ENCODE peak calls at places on chromosomes 16 and 17, in seven cellular contexts. One of them, this sample, is unnamed. For H3K36me3, the result is how much of the 10 kb centered on the place peaks cover.

GRCh38 chr16:87185983-87186382 is 131.2 kb downstream of the C16orf95 start:
- DNase-seq in prostate gland: no peak
- DNase-seq in body of pancreas: no peak
- DNase-seq in H1: no peak
- DNase-seq in colonic mucosa: no peak
- DNase-seq in adrenal gland: no peak
- DNase-seq in transverse colon: no peak
- DNase-seq in this sample: no peak

GRCh38 chr16:76964464-76965154 is 226.4 kb upstream of the MON1B start:
- DNase-seq in prostate gland: no peak
- DNase-seq in body of pancreas: no peak
- DNase-seq in H1: no peak
- DNase-seq in colonic mucosa: no peak
- DNase-seq in adrenal gland: no peak
- DNase-seq in transverse colon: no peak
- DNase-seq in this sample: no peak

GRCh38 chr17:63694229-63694973 is 5.5 kb downstream of the LIMD2 start:
- DNase-seq in prostate gland: no peak
- DNase-seq in body of pancreas: no peak
- DNase-seq in H1: no peak
- DNase-seq in colonic mucosa: no peak
- DNase-seq in adrenal gland: no peak
- DNase-seq in transverse colon: no peak
- DNase-seq in this sample: no peak

GRCh38 chr17:46178550-46179198 is 14.6 kb downstream of the KANSL1 start:
- DNase-seq in prostate gland: no peak
- DNase-seq in body of pancreas: no peak
- DNase-seq in H1: no peak
- DNase-seq in colonic mucosa: no peak
- DNase-seq in adrenal gland: no peak
- DNase-seq in transverse colon: no peak
- DNase-seq in this sample: no peak

GRCh38 chr16:19011169-19011731 is 27.5 kb downstream of the TMC7 start:
- DNase-seq in prostate gland: no peak
- DNase-seq in body of pancreas: no peak
- DNase-seq in H1: no peak
- DNase-seq in colonic mucosa: no peak
- DNase-seq in adrenal gland: no peak
- DNase-seq in transverse colon: no peak
- DNase-seq in this sample: no peak

GRCh38 chr16:67399218-67399733 is 6.0 kb upstream of the TPPP3 start:
- DNase-seq in prostate gland: no peak
- DNase-seq in body of pancreas: peak
- DNase-seq in H1: peak
- DNase-seq in colonic mucosa: peak
- DNase-seq in adrenal gland: peak
- DNase-seq in transverse colon: no peak
- DNase-seq in this sample: peak

GRCh38 chr16:69662901-69663300 is 63.5 kb downstream of the NQO1 start:
- DNase-seq in prostate gland: no peak
- DNase-seq in body of pancreas: no peak
- DNase-seq in H1: no peak
- DNase-seq in colonic mucosa: no peak
- DNase-seq in adrenal gland: no peak
- DNase-seq in transverse colon: no peak
- DNase-seq in this sample: no peak

GRCh38 chr16:726438-727290 is at the start of the genes CCDC78 and HAGHL:
- DNase-seq in prostate gland: peak
- DNase-seq in body of pancreas: no peak
- DNase-seq in H1: no peak
- DNase-seq in colonic mucosa: peak
- DNase-seq in adrenal gland: peak
- DNase-seq in transverse colon: peak
- DNase-seq in this sample: peak

GRCh38 chr16:71920658-71921057 is 25.3 kb downstream of the IST1 start:
- DNase-seq in prostate gland: no peak
- DNase-seq in body of pancreas: no peak
- DNase-seq in H1: no peak
- DNase-seq in colonic mucosa: no peak
- DNase-seq in adrenal gland: no peak
- DNase-seq in transverse colon: no peak
- DNase-seq in this sample: no peak

GRCh38 chr16:71927383-71927782 is 32.1 kb downstream of the IST1 start:
- DNase-seq in prostate gland: peak
- DNase-seq in body of pancreas: peak
- DNase-seq in H1: no peak
- DNase-seq in colonic mucosa: peak
- DNase-seq in adrenal gland: peak
- DNase-seq in transverse colon: peak
- DNase-seq in this sample: no peak

GRCh38 chr16:71927787-71928186 is 32.5 kb downstream of the IST1 start:
- DNase-seq in prostate gland: no peak
- DNase-seq in body of pancreas: no peak
- DNase-seq in H1: no peak
- DNase-seq in colonic mucosa: no peak
- DNase-seq in adrenal gland: no peak
- DNase-seq in transverse colon: no peak
- DNase-seq in this sample: no peak

GRCh38 chr16:71924710-71925109 is 29.4 kb downstream of the IST1 start:
- DNase-seq in prostate gland: no peak
- DNase-seq in body of pancreas: no peak
- DNase-seq in H1: no peak
- DNase-seq in colonic mucosa: no peak
- DNase-seq in adrenal gland: no peak
- DNase-seq in transverse colon: no peak
- DNase-seq in this sample: no peak

DNA sequence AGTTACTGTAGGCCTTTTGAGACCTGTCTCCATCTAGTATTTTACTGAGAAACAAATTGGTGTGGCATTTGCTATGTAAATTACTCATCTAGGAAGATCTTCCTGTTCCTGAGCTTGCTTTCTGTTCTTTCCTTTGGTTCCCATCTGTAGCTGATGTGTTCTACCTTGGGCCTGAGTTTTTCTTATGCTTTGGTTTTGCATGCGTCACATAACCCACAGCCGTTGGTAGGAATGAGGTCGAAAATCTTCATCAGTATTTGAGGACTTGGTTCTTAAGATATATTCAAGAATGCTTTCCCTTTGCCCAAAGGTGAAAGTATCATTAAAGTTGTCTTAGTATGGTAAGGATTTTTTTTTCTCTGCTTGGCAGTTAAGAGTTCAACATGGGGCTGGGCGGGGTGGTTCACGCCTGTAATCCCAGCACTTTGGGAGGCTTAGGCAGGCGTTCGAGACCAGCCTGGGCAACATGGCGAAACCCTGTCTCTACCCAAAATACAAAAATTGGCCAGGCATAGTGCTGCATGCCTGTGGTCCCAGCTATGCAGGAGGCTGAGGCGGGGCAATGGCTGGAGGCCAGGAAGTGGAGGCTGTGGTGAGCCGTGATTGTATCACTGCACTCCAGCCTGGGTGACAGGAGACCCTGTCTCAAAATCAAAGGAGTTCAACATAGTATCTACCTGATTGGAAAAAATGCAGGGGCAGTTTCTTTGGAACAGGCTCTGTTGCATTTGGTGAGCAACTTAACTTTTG is 28.8 kb downstream of the IST1 start:
- DNase-seq in prostate gland: no peak
- DNase-seq in body of pancreas: no peak
- DNase-seq in H1: no peak
- DNase-seq in colonic mucosa: no peak
- DNase-seq in adrenal gland: no peak
- DNase-seq in transverse colon: no peak
- DNase-seq in this sample: no peak
- H3K36me3 ChIP-seq in prostate gland: under half
- H3K36me3 ChIP-seq in body of pancreas: under half
- H3K36me3 ChIP-seq in H1: half or more
- H3K36me3 ChIP-seq in colonic mucosa: half or more
- H3K36me3 ChIP-seq in adrenal gland: half or more
- H3K36me3 ChIP-seq in transverse colon: half or more
- H3K36me3 ChIP-seq in this sample: half or more

GRCh38 chr17:50209472-50210248 is 8.2 kb upstream of the COL1A1 start:
- DNase-seq in prostate gland: no peak
- DNase-seq in body of pancreas: peak
- DNase-seq in H1: no peak
- DNase-seq in colonic mucosa: peak
- DNase-seq in adrenal gland: peak
- DNase-seq in transverse colon: peak
- DNase-seq in this sample: peak
- H3K27ac ChIP-seq in prostate gland: peak
- H3K27ac ChIP-seq in body of pancreas: peak
- H3K27ac ChIP-seq in H1: peak
- H3K27ac ChIP-seq in colonic mucosa: peak
- H3K27ac ChIP-seq in adrenal gland: peak
- H3K27ac ChIP-seq in transverse colon: peak
- H3K27ac ChIP-seq in this sample: peak

DNA sequence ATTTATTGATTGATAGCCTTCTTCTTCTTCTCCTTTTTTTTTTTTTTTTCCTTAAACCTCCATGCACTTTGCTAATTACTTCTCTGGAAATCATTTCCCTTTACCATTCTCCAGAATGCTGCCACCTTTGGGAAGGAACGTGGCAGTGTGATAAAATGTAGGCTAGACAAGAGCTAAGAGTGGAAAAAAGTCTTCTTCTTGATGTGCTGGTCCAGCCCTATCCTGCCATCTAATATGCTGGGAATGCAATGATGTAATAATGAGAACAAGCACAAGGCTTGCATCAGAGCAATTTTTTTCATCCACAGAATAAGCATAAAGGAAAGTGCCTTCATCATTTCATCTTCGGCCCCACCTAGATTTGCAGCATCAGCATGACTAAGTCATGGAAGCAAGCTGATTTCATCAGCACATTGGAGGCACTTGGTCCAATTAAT is 128.7 kb upstream of the ZFHX3 start:
- DNase-seq in prostate gland: no peak
- DNase-seq in body of pancreas: no peak
- DNase-seq in H1: no peak
- DNase-seq in colonic mucosa: no peak
- DNase-seq in adrenal gland: no peak
- DNase-seq in transverse colon: no peak
- DNase-seq in this sample: no peak
- TF ChIP-seq CTCF in prostate gland: peak
- TF ChIP-seq CTCF in body of pancreas: peak
- TF ChIP-seq CTCF in H1: peak
- TF ChIP-seq CTCF in colonic mucosa: peak
- TF ChIP-seq CTCF in adrenal gland: no peak
- TF ChIP-seq CTCF in transverse colon: no peak
- TF ChIP-seq CTCF in this sample: no peak

GRCh38 chr16:7921360-7921759 is 588.7 kb downstream of the RBFOX1 start:
- DNase-seq in prostate gland: no peak
- DNase-seq in body of pancreas: no peak
- DNase-seq in H1: peak
- DNase-seq in colonic mucosa: no peak
- DNase-seq in adrenal gland: no peak
- DNase-seq in transverse colon: no peak
- DNase-seq in this sample: no peak
- H3K36me3 ChIP-seq in prostate gland: under half
- H3K36me3 ChIP-seq in body of pancreas: under half
- H3K36me3 ChIP-seq in H1: under half
- H3K36me3 ChIP-seq in colonic mucosa: under half
- H3K36me3 ChIP-seq in adrenal gland: under half
- H3K36me3 ChIP-seq in transverse colon: under half
- H3K36me3 ChIP-seq in this sample: under half

DNA sequence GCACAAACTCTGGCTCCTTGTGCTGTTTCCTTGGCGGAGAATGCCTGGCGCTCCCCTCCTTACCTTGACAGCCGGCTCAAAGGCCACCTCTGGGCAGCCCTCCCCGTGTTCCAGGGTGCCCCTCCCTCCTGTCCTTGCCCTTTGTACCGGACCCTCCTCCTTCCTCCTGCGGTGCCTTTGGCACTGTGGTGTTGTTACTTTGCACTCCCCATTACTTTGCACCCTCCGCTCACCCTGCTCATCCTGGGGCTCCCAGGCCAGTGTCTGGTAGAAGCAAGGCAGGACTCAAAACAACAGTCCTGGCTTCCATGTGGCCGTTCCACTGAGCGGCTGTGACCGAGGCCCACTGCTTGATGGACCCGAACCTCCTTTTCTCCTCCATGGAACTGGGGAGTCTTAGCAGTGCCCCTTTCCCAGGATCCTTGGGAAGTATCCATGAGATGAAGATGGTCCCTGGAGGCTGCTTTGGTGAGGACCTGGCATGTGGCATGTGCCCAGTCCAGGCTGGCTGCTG is 147.8 kb downstream of the CMIP start:
- DNase-seq in prostate gland: no peak
- DNase-seq in body of pancreas: no peak
- DNase-seq in H1: no peak
- DNase-seq in colonic mucosa: peak
- DNase-seq in adrenal gland: no peak
- DNase-seq in transverse colon: peak
- DNase-seq in this sample: no peak
- H3K27ac ChIP-seq in prostate gland: no peak
- H3K27ac ChIP-seq in body of pancreas: no peak
- H3K27ac ChIP-seq in H1: no peak
- H3K27ac ChIP-seq in colonic mucosa: no peak
- H3K27ac ChIP-seq in adrenal gland: no peak
- H3K27ac ChIP-seq in transverse colon: peak
- H3K27ac ChIP-seq in this sample: no peak